ENCODE peak calls at places on chromosomes 2 and 18, in nine cellular contexts. R, A, J, Q, T, E, Y, D and M are unnamed samples.

GRCh38 chr18:43571078-43571689 is 293.9 kb upstream of the SYT4 start:
- DNase-seq in R (peak), J (peak), T (no peak), D (peak), E (peak), A (peak), Q (no peak), Y (no peak), M (no peak)

GRCh38 chr2:237600205-237600846 is 9.8 kb upstream of the RAB17 start:
- DNase-seq in D (no peak), R (peak), T (no peak), Q (no peak), J (no peak), Y (no peak), A (peak), E (no peak), M (no peak)

GRCh38 chr2:37773354-37773753 is 101.9 kb upstream of the CDC42EP3 start:
- DNase-seq in T (no peak), J (no peak), A (no peak), E (no peak), D (no peak), Y (no peak), R (no peak), Q (no peak), M (no peak)

GRCh38 chr2:219282943-219283581 is 3.9 kb downstream of the DNAJB2 start:
- DNase-seq in Y (no peak), R (no peak), E (no peak), D (no peak), Q (no peak), A (no peak), J (no peak), T (no peak), M (no peak)

GRCh38 chr2:168118733-168119518 is 128.5 kb downstream of the STK39 start:
- DNase-seq in A (peak), E (peak), R (peak), T (no peak), D (peak), J (peak), Y (peak), Q (no peak), M (no peak)

GRCh38 chr2:162126145-162126926 is 25.7 kb downstream of the GCG start:
- DNase-seq in Y (no peak), R (peak), Q (no peak), D (no peak), J (no peak), E (no peak), T (peak), A (no peak), M (no peak)

GRCh38 chr2:47218066-47218581 is 63.0 kb upstream of the STPG4 start:
- DNase-seq in Q (no peak), E (no peak), T (no peak), D (no peak), A (peak), Y (no peak), R (no peak), J (peak), M (no peak)

GRCh38 chr18:38940863-38941531 is 1375.4 kb upstream of the CELF4 start:
- DNase-seq in Y (peak), A (peak), T (peak), J (peak), R (peak), Q (peak), E (peak), D (peak), M (peak)

GRCh38 chr2:11984556-11985158 is 238.2 kb downstream of the LPIN1 start:
- DNase-seq in R (no peak), A (no peak), Q (no peak), D (no peak), E (no peak), Y (no peak), T (no peak), J (no peak), M (no peak)

GRCh38 chr2:70861774-70862644 is 26.4 kb upstream of the CD207 start:
- DNase-seq in Y (peak), J (peak), D (peak), R (peak), T (peak), E (peak), A (peak), Q (peak), M (peak)

GRCh38 chr2:162965151-162965550 is 126.6 kb upstream of the KCNH7 start:
- DNase-seq in D (no peak), Q (no peak), Y (no peak), A (no peak), R (no peak), J (no peak), E (no peak), T (no peak), M (no peak)

GRCh38 chr2:237895544-237896506 is 36.4 kb downstream of the RAMP1 start:
- DNase-seq in E (peak), R (no peak), J (peak), A (peak), T (no peak), Q (no peak), D (no peak), Y (no peak), M (no peak)